ENCODE peak calls at places on chromosomes 2 and 18, in eight cellular contexts. O, Z, T, A, K, S, M and P are unnamed samples.

GRCh38 chr2:46276652-46277051 is 20.6 kb upstream of the EPAS1 start:
- DNase-seq in O (no peak), Z (no peak), T (no peak), A (no peak), K (peak; percentile 49), S (no peak), M (no peak), P (no peak)

GRCh38 chr2:1625281-1626001 is 118.9 kb downstream of the PXDN start:
- DNase-seq in O (peak; percentile 88), Z (no peak), T (peak; percentile 24), A (no peak), K (peak; percentile 60), S (peak; percentile 49), M (no peak), P (peak; percentile 36)

GRCh38 chr2:72147303-72147970 is at the start of gene CYP26B1:
- DNase-seq in O (peak; percentile 79), Z (peak; percentile 70), T (no peak), A (no peak), K (peak; percentile 46), S (no peak), M (no peak), P (no peak)

GRCh38 chr2:74768401-74768914 is 65.5 kb upstream of the HK2 start:
- DNase-seq in O (no peak), Z (peak; percentile 73), T (no peak), A (no peak), K (peak; percentile 60), S (peak; percentile 56), M (no peak), P (no peak)

GRCh38 chr2:166671235-166671634 is 177.2 kb upstream of the SCN7A start:
- DNase-seq in O (no peak), Z (no peak), T (no peak), A (no peak), K (no peak), S (no peak), M (no peak), P (no peak)

GRCh38 chr2:196640031-196640548 is 575 bp downstream of the CCDC150 start:
- DNase-seq in O (no peak), Z (peak; percentile 1), T (no peak), A (no peak), K (no peak), S (no peak), M (no peak), P (no peak)

GRCh38 chr2:233822101-233822771 is 32.1 kb downstream of the HJURP start:
- DNase-seq in O (peak; percentile 68), Z (no peak), T (no peak), A (no peak), K (no peak), S (no peak), M (peak; percentile 3), P (no peak)

GRCh38 chr2:190404487-190404886 is 3.7 kb upstream of the MFSD6 start:
- DNase-seq in O (no peak), Z (no peak), T (peak; percentile 32), A (no peak), K (peak; percentile 46), S (no peak), M (no peak), P (no peak)

GRCh38 chr2:74290466-74291216 is 52.6 kb downstream of the SLC4A5 start:
- DNase-seq in O (no peak), Z (peak; percentile 74), T (no peak), A (no peak), K (no peak), S (no peak), M (peak; percentile 37), P (no peak)

GRCh38 chr2:162840598-162841246 is 2.2 kb upstream of the KCNH7 start:
- DNase-seq in O (peak; percentile 26), Z (peak; percentile 93), T (peak; percentile 18), A (no peak), K (peak; percentile 62), S (peak; percentile 79), M (peak; percentile 14), P (peak; percentile 91)

GRCh38 chr2:108922141-108922915 is 66.7 kb downstream of the EDAR start:
- DNase-seq in O (peak; percentile 45), Z (no peak), T (no peak), A (no peak), K (peak; percentile 76), S (no peak), M (no peak), P (no peak)

GRCh38 chr2:181178823-181179412 is 198.5 kb downstream of the UBE2E3 start:
- DNase-seq in O (no peak), Z (peak; percentile 24), T (peak; percentile 27), A (peak; percentile 13), K (no peak), S (no peak), M (peak; percentile 26), P (peak; percentile 25)

GRCh38 chr2:223383315-223383714 is 218.8 kb downstream of the SCG2 start:
- DNase-seq in O (no peak), Z (no peak), T (no peak), A (no peak), K (peak; percentile 79), S (no peak), M (no peak), P (no peak)

GRCh38 chr2:65661980-65662653 is 229.7 kb upstream of the SPRED2 start:
- DNase-seq in O (no peak), Z (no peak), T (no peak), A (no peak), K (peak; percentile 43), S (peak; percentile 58), M (peak; percentile 20), P (no peak)

GRCh38 chr2:42556351-42556890 is 12.0 kb upstream of the MTA3 start:
- DNase-seq in O (no peak), Z (no peak), T (no peak), A (no peak), K (no peak), S (peak; percentile 15), M (no peak), P (no peak)

GRCh38 chr2:197108758-197109157 is 182.3 kb upstream of the PGAP1 start:
- DNase-seq in O (peak; percentile 88), Z (no peak), T (no peak), A (peak; percentile 68), K (peak; percentile 95), S (peak; percentile 97), M (peak; percentile 27), P (no peak)

DNA sequence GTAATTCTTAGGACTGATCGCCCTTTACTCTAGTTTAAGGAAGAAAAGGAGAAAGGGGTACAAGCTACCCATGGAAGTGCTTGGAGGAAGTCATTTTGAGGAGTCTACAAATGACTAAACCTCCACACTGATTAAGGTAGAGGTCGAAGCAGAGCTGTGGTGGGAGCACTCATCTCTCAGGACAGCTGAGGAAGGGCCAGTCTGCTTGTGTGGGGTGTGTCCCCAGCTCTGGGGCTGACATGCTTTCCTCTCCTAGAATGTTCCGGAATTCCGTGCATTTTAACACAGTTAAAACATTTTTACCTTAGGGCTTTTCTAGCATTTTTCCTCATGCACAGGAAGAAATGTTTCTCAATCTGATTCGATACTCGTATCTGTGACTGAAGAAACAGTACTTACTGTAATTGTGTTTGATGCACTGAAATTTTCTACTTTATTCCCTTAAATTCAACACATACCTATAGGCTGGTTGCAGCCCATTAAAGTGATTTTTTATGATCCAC is 135.1 kb downstream of the NCK2 start:
- DNase-seq in O (no peak), Z (no peak), T (no peak), A (no peak), K (no peak), S (no peak), M (no peak), P (no peak)
- H3K36me3 ChIP-seq in O (peaks cover 5% of the 10 kb centered on the region), Z (no peaks in the 10 kb centered on the region), T (no peaks in the 10 kb centered on the region), A (no peaks in the 10 kb centered on the region), K (no peaks in the 10 kb centered on the region), S (no peaks in the 10 kb centered on the region), M (peaks cover 8% of the 10 kb centered on the region), P (peaks cover 58% of the 10 kb centered on the region)

GRCh38 chr18:31161757-31162418 is 768 bp downstream of the DSC1 start:
- DNase-seq in O (no peak), Z (no peak), T (no peak), A (no peak), K (no peak), S (no peak), M (no peak), P (no peak)

GRCh38 chr18:31162825-31163435 is at the start of gene DSC1:
- DNase-seq in O (no peak), Z (no peak), T (no peak), A (no peak), K (no peak), S (no peak), M (no peak), P (no peak)

GRCh38 chr18:31156831-31157763 is 5.6 kb downstream of the DSC1 start:
- DNase-seq in O (no peak), Z (no peak), T (no peak), A (no peak), K (no peak), S (no peak), M (no peak), P (no peak)

DNA sequence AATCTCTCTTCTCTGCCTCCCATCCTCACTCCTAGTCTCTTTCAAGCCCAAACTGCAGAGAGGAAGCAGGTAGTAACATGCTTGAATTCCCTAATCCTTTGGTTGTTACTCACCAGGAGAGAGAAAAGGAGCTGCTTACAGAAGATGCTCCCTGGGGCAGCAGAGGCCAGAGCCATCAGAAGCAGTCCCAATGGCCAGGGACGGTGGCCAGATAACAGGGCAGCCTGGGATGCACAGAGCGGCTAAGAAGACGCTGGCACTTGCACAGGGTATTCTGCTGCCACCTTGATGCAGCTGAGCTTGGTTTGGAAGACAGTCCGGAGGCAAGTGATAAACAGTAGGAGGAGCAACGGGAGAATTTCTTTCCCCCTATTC is 250 bp downstream of the DSC1 start:
- DNase-seq in O (no peak), Z (no peak), T (no peak), A (no peak), K (no peak), S (no peak), M (no peak), P (no peak)
- H3K9me3 ChIP-seq in O (no peaks in the 10 kb centered on the region), Z (no peaks in the 10 kb centered on the region), T (no peaks in the 10 kb centered on the region), A (no peaks in the 10 kb centered on the region), K (no peaks in the 10 kb centered on the region), S (no peaks in the 10 kb centered on the region), M (no peaks in the 10 kb centered on the region), P (no peaks in the 10 kb centered on the region)

GRCh38 chr2:68369340-68369734 is 4.3 kb downstream of the PLEK start:
- DNase-seq in O (no peak), Z (no peak), T (no peak), A (no peak), K (no peak), S (no peak), M (no peak), P (no peak)

GRCh38 chr2:68368657-68369339 is 3.7 kb downstream of the PLEK start:
- DNase-seq in O (no peak), Z (no peak), T (no peak), A (no peak), K (peak; percentile 97), S (peak; percentile 75), M (no peak), P (peak; percentile 6)

GRCh38 chr2:68372435-68372834 is 7.4 kb downstream of the PLEK start:
- DNase-seq in O (no peak), Z (no peak), T (no peak), A (no peak), K (no peak), S (no peak), M (no peak), P (no peak)

GRCh38 chr2:68371581-68371980 is 6.5 kb downstream of the PLEK start:
- DNase-seq in O (no peak), Z (no peak), T (no peak), A (no peak), K (no peak), S (no peak), M (no peak), P (no peak)

GRCh38 chr2:68371138-68371537 is 6.1 kb downstream of the PLEK start:
- DNase-seq in O (no peak), Z (no peak), T (no peak), A (no peak), K (no peak), S (no peak), M (no peak), P (no peak)
- H3K4me1 ChIP-seq in O (no peaks in the 10 kb centered on the region), Z (peaks cover 12% of the 10 kb centered on the region), T (no peaks in the 10 kb centered on the region), A (no peaks in the 10 kb centered on the region), K (peaks cover 14% of the 10 kb centered on the region), S (peaks cover 1% of the 10 kb centered on the region), M (no peaks in the 10 kb centered on the region), P (no peaks in the 10 kb centered on the region)

GRCh38 chr18:22952525-22952924 is 19.4 kb downstream of the RBBP8 start:
- DNase-seq in O (no peak), Z (no peak), T (no peak), A (no peak), K (peak; percentile 7), S (no peak), M (no peak), P (no peak)
- H3K36me3 ChIP-seq in O (peaks cover 8% of the 10 kb centered on the region), Z (peaks cover 42% of the 10 kb centered on the region), T (peaks cover 20% of the 10 kb centered on the region), A (peaks cover 8% of the 10 kb centered on the region), K (peaks cover 14% of the 10 kb centered on the region), S (peaks cover 51% of the 10 kb centered on the region), M (peaks cover 5% of the 10 kb centered on the region), P (peaks cover 68% of the 10 kb centered on the region)